ENCODE peak calls at places on chromosomes 16 and 17, in ten cellular contexts. One of them, this sample, is unnamed.

GRCh38 chr17:50943575-50943933 is 77.4 kb upstream of the TOB1 start:
- DNase-seq in GOT3: no peak
- DNase-seq in left kidney: no peak
- DNase-seq in fibroblast of lung: no peak
- DNase-seq in stromal cell of bone marrow: no peak
- DNase-seq in T-cell: no peak
- DNase-seq in NCI-H1436 treated with DMSO at 0.1 percent for 48 hours: no peak
- DNase-seq in GM23338: no peak
- DNase-seq in LNCaP clone FGC: no peak
- DNase-seq in NCI-H460: no peak
- DNase-seq in this sample: no peak

GRCh38 chr17:74280093-74280513 is 6.1 kb downstream of the DNAI2 start:
- DNase-seq in GOT3: no peak
- DNase-seq in left kidney: no peak
- DNase-seq in fibroblast of lung: no peak
- DNase-seq in stromal cell of bone marrow: no peak
- DNase-seq in T-cell: peak; percentile 64
- DNase-seq in NCI-H1436 treated with DMSO at 0.1 percent for 48 hours: no peak
- DNase-seq in GM23338: no peak
- DNase-seq in LNCaP clone FGC: no peak
- DNase-seq in NCI-H460: no peak
- DNase-seq in this sample: peak; percentile 62

GRCh38 chr17:74853669-74854068 is 6.0 kb downstream of the GRIN2C start:
- DNase-seq in GOT3: no peak
- DNase-seq in left kidney: no peak
- DNase-seq in fibroblast of lung: no peak
- DNase-seq in stromal cell of bone marrow: no peak
- DNase-seq in T-cell: no peak
- DNase-seq in NCI-H1436 treated with DMSO at 0.1 percent for 48 hours: no peak
- DNase-seq in GM23338: no peak
- DNase-seq in LNCaP clone FGC: no peak
- DNase-seq in NCI-H460: no peak
- DNase-seq in this sample: no peak

GRCh38 chr17:48559609-48560451 is 14.9 kb upstream of the HOXB2 start:
- DNase-seq in GOT3: no peak
- DNase-seq in left kidney: peak; percentile 84
- DNase-seq in fibroblast of lung: no peak
- DNase-seq in stromal cell of bone marrow: no peak
- DNase-seq in T-cell: no peak
- DNase-seq in NCI-H1436 treated with DMSO at 0.1 percent for 48 hours: no peak
- DNase-seq in GM23338: no peak
- DNase-seq in LNCaP clone FGC: no peak
- DNase-seq in NCI-H460: no peak
- DNase-seq in this sample: no peak

GRCh38 chr17:77205396-77206124 is 64.8 kb downstream of the SEC14L1 start:
- DNase-seq in GOT3: no peak
- DNase-seq in left kidney: no peak
- DNase-seq in fibroblast of lung: no peak
- DNase-seq in stromal cell of bone marrow: no peak
- DNase-seq in T-cell: no peak
- DNase-seq in NCI-H1436 treated with DMSO at 0.1 percent for 48 hours: no peak
- DNase-seq in GM23338: no peak
- DNase-seq in LNCaP clone FGC: no peak
- DNase-seq in NCI-H460: no peak
- DNase-seq in this sample: no peak

GRCh38 chr17:29625037-29625750 is 2.5 kb upstream of the CORO6 start:
- DNase-seq in GOT3: no peak
- DNase-seq in left kidney: peak; percentile 22
- DNase-seq in fibroblast of lung: peak; percentile 59
- DNase-seq in stromal cell of bone marrow: no peak
- DNase-seq in T-cell: no peak
- DNase-seq in NCI-H1436 treated with DMSO at 0.1 percent for 48 hours: no peak
- DNase-seq in GM23338: peak; percentile 75
- DNase-seq in LNCaP clone FGC: no peak
- DNase-seq in NCI-H460: peak; percentile 69
- DNase-seq in this sample: no peak

GRCh38 chr17:48608494-48608834 is 2.4 kb downstream of the HOXB7 start:
- DNase-seq in GOT3: no peak
- DNase-seq in left kidney: no peak
- DNase-seq in fibroblast of lung: no peak
- DNase-seq in stromal cell of bone marrow: no peak
- DNase-seq in T-cell: no peak
- DNase-seq in NCI-H1436 treated with DMSO at 0.1 percent for 48 hours: no peak
- DNase-seq in GM23338: no peak
- DNase-seq in LNCaP clone FGC: no peak
- DNase-seq in NCI-H460: no peak
- DNase-seq in this sample: no peak

GRCh38 chr16:80935691-80936090 is 71.0 kb downstream of the CMC2 start:
- DNase-seq in GOT3: no peak
- DNase-seq in left kidney: no peak
- DNase-seq in fibroblast of lung: no peak
- DNase-seq in stromal cell of bone marrow: no peak
- DNase-seq in T-cell: no peak
- DNase-seq in NCI-H1436 treated with DMSO at 0.1 percent for 48 hours: no peak
- DNase-seq in GM23338: no peak
- DNase-seq in LNCaP clone FGC: no peak
- DNase-seq in NCI-H460: no peak
- DNase-seq in this sample: no peak

GRCh38 chr16:81095653-81095952 is 592 bp downstream of the GCSH start:
- DNase-seq in GOT3: no peak
- DNase-seq in left kidney: no peak
- DNase-seq in fibroblast of lung: no peak
- DNase-seq in stromal cell of bone marrow: no peak
- DNase-seq in T-cell: no peak
- DNase-seq in NCI-H1436 treated with DMSO at 0.1 percent for 48 hours: no peak
- DNase-seq in GM23338: no peak
- DNase-seq in LNCaP clone FGC: no peak
- DNase-seq in NCI-H460: peak; percentile 1
- DNase-seq in this sample: no peak

GRCh38 chr17:66508896-66509843 is 206.8 kb downstream of the PRKCA start:
- DNase-seq in GOT3: peak; percentile 34
- DNase-seq in left kidney: no peak
- DNase-seq in fibroblast of lung: peak; percentile 90
- DNase-seq in stromal cell of bone marrow: peak; percentile 91
- DNase-seq in T-cell: no peak
- DNase-seq in NCI-H1436 treated with DMSO at 0.1 percent for 48 hours: no peak
- DNase-seq in GM23338: no peak
- DNase-seq in LNCaP clone FGC: peak; percentile 99
- DNase-seq in NCI-H460: no peak
- DNase-seq in this sample: peak; percentile 9

GRCh38 chr17:74408262-74408661 is 23.6 kb upstream of the GPRC5C start:
- DNase-seq in GOT3: no peak
- DNase-seq in left kidney: no peak
- DNase-seq in fibroblast of lung: peak; percentile 53
- DNase-seq in stromal cell of bone marrow: no peak
- DNase-seq in T-cell: no peak
- DNase-seq in NCI-H1436 treated with DMSO at 0.1 percent for 48 hours: no peak
- DNase-seq in GM23338: no peak
- DNase-seq in LNCaP clone FGC: no peak
- DNase-seq in NCI-H460: peak; percentile 9
- DNase-seq in this sample: no peak

GRCh38 chr16:11497329-11497805 is 89.4 kb downstream of the LITAF start:
- DNase-seq in GOT3: peak; percentile 54
- DNase-seq in left kidney: peak; percentile 71
- DNase-seq in fibroblast of lung: peak; percentile 62
- DNase-seq in stromal cell of bone marrow: peak; percentile 68
- DNase-seq in T-cell: peak; percentile 36
- DNase-seq in NCI-H1436 treated with DMSO at 0.1 percent for 48 hours: no peak
- DNase-seq in GM23338: peak; percentile 74
- DNase-seq in LNCaP clone FGC: peak; percentile 87
- DNase-seq in NCI-H460: peak; percentile 69
- DNase-seq in this sample: no peak

GRCh38 chr17:62746941-62747340 is 61.2 kb downstream of the MARCHF10 start:
- DNase-seq in GOT3: no peak
- DNase-seq in left kidney: peak; percentile 28
- DNase-seq in fibroblast of lung: no peak
- DNase-seq in stromal cell of bone marrow: no peak
- DNase-seq in T-cell: no peak
- DNase-seq in NCI-H1436 treated with DMSO at 0.1 percent for 48 hours: no peak
- DNase-seq in GM23338: no peak
- DNase-seq in LNCaP clone FGC: no peak
- DNase-seq in NCI-H460: no peak
- DNase-seq in this sample: no peak

GRCh38 chr17:78168906-78169793 is 769 bp downstream of the SYNGR2 start:
- DNase-seq in GOT3: no peak
- DNase-seq in left kidney: peak; percentile 72
- DNase-seq in fibroblast of lung: peak; percentile 43
- DNase-seq in stromal cell of bone marrow: no peak
- DNase-seq in T-cell: peak; percentile 66
- DNase-seq in NCI-H1436 treated with DMSO at 0.1 percent for 48 hours: no peak
- DNase-seq in GM23338: peak; percentile 83
- DNase-seq in LNCaP clone FGC: peak; percentile 68
- DNase-seq in NCI-H460: peak; percentile 72
- DNase-seq in this sample: no peak

GRCh38 chr16:21301895-21302291 is 23.8 kb upstream of the CRYM start:
- DNase-seq in GOT3: no peak
- DNase-seq in left kidney: no peak
- DNase-seq in fibroblast of lung: no peak
- DNase-seq in stromal cell of bone marrow: no peak
- DNase-seq in T-cell: no peak
- DNase-seq in NCI-H1436 treated with DMSO at 0.1 percent for 48 hours: no peak
- DNase-seq in GM23338: no peak
- DNase-seq in LNCaP clone FGC: no peak
- DNase-seq in NCI-H460: no peak
- DNase-seq in this sample: no peak

GRCh38 chr17:48488548-48489106 is 42.2 kb downstream of the HOXB1 start:
- DNase-seq in GOT3: no peak
- DNase-seq in left kidney: peak; percentile 48
- DNase-seq in fibroblast of lung: no peak
- DNase-seq in stromal cell of bone marrow: no peak
- DNase-seq in T-cell: no peak
- DNase-seq in NCI-H1436 treated with DMSO at 0.1 percent for 48 hours: no peak
- DNase-seq in GM23338: no peak
- DNase-seq in LNCaP clone FGC: no peak
- DNase-seq in NCI-H460: no peak
- DNase-seq in this sample: no peak

GRCh38 chr17:70060415-70060814 is 14.6 kb upstream of the KCNJ16 start:
- DNase-seq in GOT3: no peak
- DNase-seq in left kidney: no peak
- DNase-seq in fibroblast of lung: peak; percentile 58
- DNase-seq in stromal cell of bone marrow: no peak
- DNase-seq in T-cell: no peak
- DNase-seq in NCI-H1436 treated with DMSO at 0.1 percent for 48 hours: no peak
- DNase-seq in GM23338: no peak
- DNase-seq in LNCaP clone FGC: no peak
- DNase-seq in NCI-H460: no peak
- DNase-seq in this sample: no peak

GRCh38 chr17:80472996-80473395 is 3.4 kb downstream of the NPTX1 start:
- DNase-seq in GOT3: no peak
- DNase-seq in left kidney: no peak
- DNase-seq in fibroblast of lung: no peak
- DNase-seq in stromal cell of bone marrow: no peak
- DNase-seq in T-cell: no peak
- DNase-seq in NCI-H1436 treated with DMSO at 0.1 percent for 48 hours: no peak
- DNase-seq in GM23338: no peak
- DNase-seq in LNCaP clone FGC: no peak
- DNase-seq in NCI-H460: no peak
- DNase-seq in this sample: no peak

GRCh38 chr16:8996891-8997290 is 33.2 kb upstream of the USP7 start:
- DNase-seq in GOT3: no peak
- DNase-seq in left kidney: no peak
- DNase-seq in fibroblast of lung: no peak
- DNase-seq in stromal cell of bone marrow: no peak
- DNase-seq in T-cell: no peak
- DNase-seq in NCI-H1436 treated with DMSO at 0.1 percent for 48 hours: no peak
- DNase-seq in GM23338: peak; percentile 54
- DNase-seq in LNCaP clone FGC: no peak
- DNase-seq in NCI-H460: no peak
- DNase-seq in this sample: no peak

GRCh38 chr17:75854111-75854748 is 905 bp downstream of the WBP2 start:
- DNase-seq in GOT3: no peak
- DNase-seq in left kidney: no peak
- DNase-seq in fibroblast of lung: peak; percentile 63
- DNase-seq in stromal cell of bone marrow: peak; percentile 51
- DNase-seq in T-cell: no peak
- DNase-seq in NCI-H1436 treated with DMSO at 0.1 percent for 48 hours: no peak
- DNase-seq in GM23338: no peak
- DNase-seq in LNCaP clone FGC: no peak
- DNase-seq in NCI-H460: no peak
- DNase-seq in this sample: no peak

GRCh38 chr17:51258756-51259573 is 884 bp downstream of the MBTD1 start:
- DNase-seq in GOT3: no peak
- DNase-seq in left kidney: peak; percentile 75
- DNase-seq in fibroblast of lung: peak; percentile 10
- DNase-seq in stromal cell of bone marrow: no peak
- DNase-seq in T-cell: peak; percentile 4
- DNase-seq in NCI-H1436 treated with DMSO at 0.1 percent for 48 hours: no peak
- DNase-seq in GM23338: no peak
- DNase-seq in LNCaP clone FGC: no peak
- DNase-seq in NCI-H460: no peak
- DNase-seq in this sample: no peak